ENCODE peak calls at places on chromosomes 1 and 21, in seven cellular contexts. L is fibroblast of lung, B is neural progenitor cell, V is MM.1S, R is mammary epithelial cell, S is PC-3, I is GM23248. J is an unnamed sample.
A peak's percentile ranks its signal among the peaks of the same experiment; 100 is the strongest.

GRCh38 chr1:82366694-82367093 is 566.0 kb downstream of the ADGRL2 start:
- DNase-seq in L (peak; percentile 32), I (no peak), V (no peak), S (peak; percentile 74), B (no peak), R (peak; percentile 68), J (no peak)

GRCh38 chr1:222171005-222171404 is 376.9 kb downstream of the HHIPL2 start:
- DNase-seq in R (peak; percentile 51), B (peak; percentile 58), L (peak; percentile 62), V (peak; percentile 50), S (peak; percentile 77), I (peak; percentile 75), J (no peak)

GRCh38 chr1:100773444-100773843 is 53.9 kb downstream of the VCAM1 start:
- DNase-seq in B (no peak), I (peak; percentile 21), L (no peak), S (no peak), V (no peak), R (peak; percentile 46), J (no peak)

GRCh38 chr21:8991088-8991907 is 1530.1 kb upstream of the TPTE start:
- DNase-seq in B (no peak), R (no peak), V (no peak), I (no peak), L (peak; percentile 59), S (peak; percentile 1), J (no peak)

GRCh38 chr1:219782929-219783328 is 145.4 kb downstream of the SLC30A10 start:
- DNase-seq in I (no peak), S (no peak), B (no peak), R (no peak), L (no peak), V (no peak), J (no peak)

GRCh38 chr1:205658943-205659581 is 21.2 kb downstream of the SLC45A3 start:
- DNase-seq in S (peak; percentile 85), B (peak; percentile 90), V (peak; percentile 71), I (peak; percentile 84), R (peak; percentile 46), L (peak; percentile 43), J (no peak)

GRCh38 chr1:81264976-81265375 is 535.8 kb upstream of the ADGRL2 start:
- DNase-seq in V (no peak), B (no peak), R (no peak), L (no peak), I (no peak), S (no peak), J (no peak)

GRCh38 chr1:2847086-2847850 is 45.8 kb upstream of the TTC34 start:
- DNase-seq in R (no peak), S (no peak), L (no peak), B (no peak), V (no peak), I (no peak), J (no peak)

GRCh38 chr1:94143809-94144176 is 22.8 kb upstream of the ABCA4 start:
- DNase-seq in B (no peak), L (no peak), V (no peak), I (no peak), R (no peak), S (no peak), J (no peak)

GRCh38 chr1:153705484-153705883 is 22.4 kb upstream of the INTS3 start:
- DNase-seq in V (no peak), R (peak; percentile 17), L (no peak), I (no peak), B (no peak), S (no peak), J (no peak)

GRCh38 chr1:181213056-181213455 is 124.6 kb downstream of the IER5 start:
- DNase-seq in I (no peak), S (no peak), V (no peak), R (no peak), B (no peak), L (no peak), J (no peak)

GRCh38 chr21:36989699-36990507 is 16.6 kb upstream of the RIPPLY3 start:
- DNase-seq in B (peak; percentile 96), S (peak; percentile 95), R (peak; percentile 87), V (peak; percentile 98), L (peak; percentile 89), I (peak; percentile 95), J (no peak)

GRCh38 chr1:185694081-185694480 is 40.1 kb upstream of the HMCN1 start:
- DNase-seq in V (peak; percentile 84), I (no peak), R (no peak), S (no peak), B (no peak), L (no peak), J (no peak)

GRCh38 chr1:22350171-22350961 is 101.3 kb upstream of the ZBTB40 start:
- DNase-seq in I (no peak), S (no peak), R (no peak), V (no peak), B (peak; percentile 44), L (no peak), J (no peak)

GRCh38 chr1:26831546-26832248 is 5.2 kb downstream of the ZDHHC18 start:
- DNase-seq in I (peak; percentile 47), V (no peak), L (no peak), R (no peak), S (peak; percentile 72), B (no peak), J (no peak)

GRCh38 chr1:229147086-229147485 is 123.8 kb upstream of the RAB4A start:
- DNase-seq in S (no peak), V (no peak), R (peak; percentile 41), B (peak; percentile 50), L (no peak), I (no peak), J (no peak)

GRCh38 chr1:153534933-153535663 is 693 bp downstream of the S100A6 start:
- DNase-seq in I (peak; percentile 75), R (no peak), S (no peak), V (no peak), B (no peak), L (peak; percentile 28), J (no peak)

GRCh38 chr1:158283965-158284364 is 5.8 kb upstream of the CD1C start:
- DNase-seq in B (no peak), V (no peak), S (no peak), R (no peak), I (no peak), L (no peak), J (no peak)

GRCh38 chr1:39788758-39789570 is at the start of gene BMP8B:
- DNase-seq in S (peak; percentile 75), V (peak; percentile 77), L (no peak), R (peak; percentile 21), I (peak; percentile 44), B (peak; percentile 60), J (no peak)
- TF ChIP-seq EZH2 in S (no peak), V (no peak), L (no peak), R (no peak), I (no peak), B (peak; percentile 95), J (no peak)

GRCh38 chr1:230148194-230148581 is 81.2 kb downstream of the GALNT2 start:
- DNase-seq in S (no peak), R (no peak), L (no peak), I (no peak), V (peak; percentile 31), B (no peak), J (no peak)
- H3K9ac ChIP-seq in S (no peak overlapping the region), R (no peak overlapping the region), L (no peak overlapping the region), I (no peak overlapping the region), V (peak overlapping the region; percentile 26), B (no peak overlapping the region), J (no peak overlapping the region)

GRCh38 chr21:41169258-41169576 is 1.3 kb downstream of the BACE2 start:
- DNase-seq in R (no peak), B (no peak), S (no peak), I (no peak), L (no peak), V (no peak), J (no peak)

GRCh38 chr21:41166947-41167346 is 1.0 kb upstream of the BACE2 start:
- DNase-seq in R (no peak), B (no peak), I (peak; percentile 44), L (no peak), S (no peak), V (no peak), J (no peak)

GRCh38 chr21:41169701-41170100 is 1.7 kb downstream of the BACE2 start:
- DNase-seq in B (no peak), I (peak; percentile 9), L (peak; percentile 41), R (peak; percentile 41), S (no peak), V (no peak), J (no peak)

GRCh38 chr21:41167348-41168342 is at the start of gene BACE2:
- DNase-seq in B (peak; percentile 81), V (peak; percentile 86), I (peak; percentile 93), L (peak; percentile 79), R (peak; percentile 79), S (peak; percentile 74), J (no peak)

DNA sequence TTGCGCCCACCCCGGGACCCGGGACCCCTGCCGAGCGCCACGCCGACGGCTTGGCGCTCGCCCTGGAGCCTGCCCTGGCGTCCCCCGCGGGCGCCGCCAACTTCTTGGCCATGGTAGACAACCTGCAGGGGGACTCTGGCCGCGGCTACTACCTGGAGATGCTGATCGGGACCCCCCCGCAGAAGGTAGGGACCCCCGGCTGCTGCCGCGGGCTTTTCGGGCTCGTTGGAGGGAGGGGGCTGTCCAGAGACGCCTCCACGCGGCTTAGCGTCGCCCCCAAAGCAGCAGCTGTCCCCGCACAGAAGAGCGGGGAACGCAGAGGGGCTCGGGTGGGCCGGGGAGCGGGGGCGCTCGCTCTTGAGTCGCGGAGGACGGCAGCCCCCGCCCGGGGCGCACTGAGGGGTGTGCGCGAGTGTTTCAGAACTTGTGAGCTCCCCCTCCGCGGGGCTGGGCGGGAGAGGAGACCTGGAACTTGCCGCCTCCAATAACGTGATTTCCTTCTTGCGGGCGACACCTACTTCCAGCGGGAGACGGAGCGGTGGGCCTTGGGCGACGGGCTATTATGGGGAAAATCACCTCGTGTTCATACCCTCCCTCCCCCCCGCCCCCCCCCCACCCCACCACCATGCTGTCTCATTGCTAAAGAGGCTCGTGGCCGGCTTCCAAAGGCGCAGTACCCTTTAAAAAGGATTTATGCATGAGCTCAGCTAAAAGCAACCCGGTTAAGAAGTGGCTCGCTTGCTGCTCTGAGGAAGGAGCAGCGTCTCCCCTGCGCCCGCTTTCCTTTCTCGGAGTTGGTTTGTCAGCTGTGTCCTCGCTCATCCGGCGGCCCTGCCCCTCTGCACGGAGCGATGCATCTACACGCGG is 664 bp downstream of the BACE2 start:
- DNase-seq in S (peak; percentile 61), R (peak; percentile 53), L (peak; percentile 82), B (peak; percentile 62), V (peak; percentile 27), I (peak; percentile 79), J (no peak)
- TF ChIP-seq EZH2 in S (no peak), R (no peak), L (no peak), B (peak; percentile 79), V (no peak), I (no peak), J (no peak)

GRCh38 chr1:32780005-32780404 is 37.2 kb downstream of the YARS1 start:
- DNase-seq in V (no peak), R (no peak), B (no peak), I (no peak), L (no peak), S (no peak), J (no peak)
- H3K9ac ChIP-seq in V (no peak overlapping the region), R (no peak overlapping the region), B (no peak overlapping the region), I (no peak overlapping the region), L (no peak overlapping the region), S (no peak overlapping the region), J (no peak overlapping the region)

DNA sequence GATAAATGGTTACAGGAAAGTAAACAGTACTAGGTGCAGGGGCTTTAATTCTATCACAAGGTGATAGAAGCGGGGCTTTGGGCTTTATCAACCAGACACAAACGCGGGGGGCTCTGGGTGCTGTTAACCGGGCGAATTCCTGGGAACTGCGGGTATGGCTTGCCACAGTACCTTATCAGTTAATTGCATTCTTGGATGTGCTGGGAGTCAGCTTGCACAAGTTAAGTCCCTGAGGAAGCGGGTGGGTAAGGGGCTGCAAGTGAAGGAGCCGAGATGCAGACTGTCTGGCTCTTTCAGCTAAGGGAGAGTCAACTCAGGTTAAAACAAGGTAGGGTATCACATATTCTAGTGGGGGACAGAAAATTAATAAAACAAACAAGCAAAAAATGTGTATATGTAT is 661 bp downstream of the GBP4 start:
- DNase-seq in V (no peak), B (no peak), S (peak; percentile 12), L (no peak), R (no peak), I (no peak), J (no peak)
- TF ChIP-seq EZH2 in V (no peak), B (no peak), S (no peak), L (no peak), R (no peak), I (no peak), J (no peak)

J was measured in SK-N-MC.